ENCODE peak calls at places on chromosomes 12 and 14, in nine cellular contexts. One of them, this sample, is unnamed.

GRCh38 chr14:71363961-71364360 is 456.7 kb downstream of the PCNX1 start:
- DNase-seq in stimulated activated CD4-positive, alpha-beta T cell treated with anti-CD3 and anti-CD28 coated beads, Interleukin-1b, Interleukin-23, amount 100 ng/mL, for 4 hours: no peak
- DNase-seq in GM10248: no peak
- DNase-seq in NCI-H82: no peak
- DNase-seq in NCI-H2171: no peak
- DNase-seq in NAMALWA: no peak
- DNase-seq in sciatic nerve: no peak
- DNase-seq in fibroblast of the conjunctiva: peak
- DNase-seq in iris pigment epithelial cell: peak
- DNase-seq in this sample: no peak

GRCh38 chr14:36300337-36300736 is 20.1 kb downstream of the MBIP start:
- DNase-seq in NCI-H2171: no peak
- DNase-seq in iris pigment epithelial cell: peak
- DNase-seq in fibroblast of the conjunctiva: no peak
- DNase-seq in GM10248: no peak
- DNase-seq in NAMALWA: no peak
- DNase-seq in stimulated activated CD4-positive, alpha-beta T cell treated with anti-CD3 and anti-CD28 coated beads, Interleukin-1b, Interleukin-23, amount 100 ng/mL, for 4 hours: no peak
- DNase-seq in sciatic nerve: no peak
- DNase-seq in NCI-H82: no peak
- DNase-seq in this sample: no peak

GRCh38 chr12:20317554-20317953 is 50.8 kb upstream of the PDE3A start:
- DNase-seq in NAMALWA: no peak
- DNase-seq in sciatic nerve: no peak
- DNase-seq in iris pigment epithelial cell: no peak
- DNase-seq in NCI-H2171: no peak
- DNase-seq in GM10248: no peak
- DNase-seq in NCI-H82: no peak
- DNase-seq in stimulated activated CD4-positive, alpha-beta T cell treated with anti-CD3 and anti-CD28 coated beads, Interleukin-1b, Interleukin-23, amount 100 ng/mL, for 4 hours: no peak
- DNase-seq in fibroblast of the conjunctiva: no peak
- DNase-seq in this sample: no peak

GRCh38 chr12:119229837-119230236 is 51.1 kb downstream of the HSPB8 start:
- DNase-seq in stimulated activated CD4-positive, alpha-beta T cell treated with anti-CD3 and anti-CD28 coated beads, Interleukin-1b, Interleukin-23, amount 100 ng/mL, for 4 hours: no peak
- DNase-seq in NCI-H82: peak
- DNase-seq in NAMALWA: peak
- DNase-seq in NCI-H2171: peak
- DNase-seq in sciatic nerve: no peak
- DNase-seq in fibroblast of the conjunctiva: no peak
- DNase-seq in GM10248: no peak
- DNase-seq in iris pigment epithelial cell: peak
- DNase-seq in this sample: peak

GRCh38 chr12:52210186-52210924 is 18.5 kb upstream of the KRT80 start:
- DNase-seq in NCI-H82: peak
- DNase-seq in iris pigment epithelial cell: peak
- DNase-seq in fibroblast of the conjunctiva: peak
- DNase-seq in stimulated activated CD4-positive, alpha-beta T cell treated with anti-CD3 and anti-CD28 coated beads, Interleukin-1b, Interleukin-23, amount 100 ng/mL, for 4 hours: no peak
- DNase-seq in NCI-H2171: no peak
- DNase-seq in GM10248: no peak
- DNase-seq in sciatic nerve: no peak
- DNase-seq in NAMALWA: no peak
- DNase-seq in this sample: no peak

GRCh38 chr12:8664228-8664963 is 1.8 kb upstream of the MFAP5 start:
- DNase-seq in NCI-H82: no peak
- DNase-seq in iris pigment epithelial cell: no peak
- DNase-seq in stimulated activated CD4-positive, alpha-beta T cell treated with anti-CD3 and anti-CD28 coated beads, Interleukin-1b, Interleukin-23, amount 100 ng/mL, for 4 hours: no peak
- DNase-seq in fibroblast of the conjunctiva: no peak
- DNase-seq in sciatic nerve: no peak
- DNase-seq in NAMALWA: no peak
- DNase-seq in GM10248: no peak
- DNase-seq in NCI-H2171: no peak
- DNase-seq in this sample: no peak

GRCh38 chr12:113043240-113043639 is 13.3 kb upstream of the DTX1 start:
- DNase-seq in NCI-H82: peak
- DNase-seq in sciatic nerve: no peak
- DNase-seq in fibroblast of the conjunctiva: no peak
- DNase-seq in iris pigment epithelial cell: no peak
- DNase-seq in stimulated activated CD4-positive, alpha-beta T cell treated with anti-CD3 and anti-CD28 coated beads, Interleukin-1b, Interleukin-23, amount 100 ng/mL, for 4 hours: no peak
- DNase-seq in NAMALWA: no peak
- DNase-seq in NCI-H2171: no peak
- DNase-seq in GM10248: no peak
- DNase-seq in this sample: no peak

GRCh38 chr12:80849367-80849766 is 88.4 kb downstream of the LIN7A start:
- DNase-seq in NCI-H82: no peak
- DNase-seq in iris pigment epithelial cell: no peak
- DNase-seq in GM10248: no peak
- DNase-seq in sciatic nerve: no peak
- DNase-seq in NCI-H2171: no peak
- DNase-seq in NAMALWA: no peak
- DNase-seq in fibroblast of the conjunctiva: no peak
- DNase-seq in stimulated activated CD4-positive, alpha-beta T cell treated with anti-CD3 and anti-CD28 coated beads, Interleukin-1b, Interleukin-23, amount 100 ng/mL, for 4 hours: no peak
- DNase-seq in this sample: no peak

GRCh38 chr12:4275869-4276253 is 2.3 kb downstream of the CCND2 start:
- DNase-seq in NCI-H2171: no peak
- DNase-seq in sciatic nerve: no peak
- DNase-seq in NAMALWA: no peak
- DNase-seq in GM10248: no peak
- DNase-seq in iris pigment epithelial cell: no peak
- DNase-seq in fibroblast of the conjunctiva: no peak
- DNase-seq in stimulated activated CD4-positive, alpha-beta T cell treated with anti-CD3 and anti-CD28 coated beads, Interleukin-1b, Interleukin-23, amount 100 ng/mL, for 4 hours: no peak
- DNase-seq in NCI-H82: no peak
- DNase-seq in this sample: no peak

GRCh38 chr14:67071506-67071905 is 117.7 kb upstream of the GARIN2 start:
- DNase-seq in NCI-H2171: no peak
- DNase-seq in fibroblast of the conjunctiva: no peak
- DNase-seq in NAMALWA: no peak
- DNase-seq in sciatic nerve: no peak
- DNase-seq in stimulated activated CD4-positive, alpha-beta T cell treated with anti-CD3 and anti-CD28 coated beads, Interleukin-1b, Interleukin-23, amount 100 ng/mL, for 4 hours: no peak
- DNase-seq in GM10248: no peak
- DNase-seq in NCI-H82: no peak
- DNase-seq in iris pigment epithelial cell: no peak
- DNase-seq in this sample: no peak